ENCODE peak calls at places on chromosomes 5 and 9, in ten cellular contexts. One of them, this sample, is unnamed.
A peak's percentile ranks its signal among the peaks of the same experiment; 100 is the strongest.

GRCh38 chr5:136836093-136836492 is 470.7 kb upstream of the TRPC7 start:
- DNase-seq in naive thymus-derived CD8-positive, alpha-beta T cell: no peak
- DNase-seq in fibroblast of villous mesenchyme: no peak
- DNase-seq in H1: no peak
- DNase-seq in activated naive CD4-positive, alpha-beta T cell treated with Interleukin-2 at 50 U/mL for 16 hours: no peak
- DNase-seq in activated CD8-positive, alpha-beta T cell treated with anti-CD3 and anti-CD28 coated beads for 36 hours: no peak
- DNase-seq in CD4-positive, CD25-positive, alpha-beta regulatory T cell: no peak
- DNase-seq in posterior vena cava: no peak
- DNase-seq in fibroblast of mammary gland: no peak
- DNase-seq in hippocampal formation: no peak
- DNase-seq in this sample: no peak

GRCh38 chr5:177507165-177507564 is 2.5 kb downstream of the DOK3 start:
- DNase-seq in naive thymus-derived CD8-positive, alpha-beta T cell: no peak
- DNase-seq in fibroblast of villous mesenchyme: peak; percentile 9
- DNase-seq in H1: no peak
- DNase-seq in activated naive CD4-positive, alpha-beta T cell treated with Interleukin-2 at 50 U/mL for 16 hours: no peak
- DNase-seq in activated CD8-positive, alpha-beta T cell treated with anti-CD3 and anti-CD28 coated beads for 36 hours: no peak
- DNase-seq in CD4-positive, CD25-positive, alpha-beta regulatory T cell: no peak
- DNase-seq in posterior vena cava: no peak
- DNase-seq in fibroblast of mammary gland: peak; percentile 34
- DNase-seq in hippocampal formation: no peak
- DNase-seq in this sample: no peak

GRCh38 chr5:76807296-76807695 is 11.5 kb upstream of the F2RL1 start:
- DNase-seq in naive thymus-derived CD8-positive, alpha-beta T cell: no peak
- DNase-seq in fibroblast of villous mesenchyme: peak; percentile 83
- DNase-seq in H1: no peak
- DNase-seq in activated naive CD4-positive, alpha-beta T cell treated with Interleukin-2 at 50 U/mL for 16 hours: no peak
- DNase-seq in activated CD8-positive, alpha-beta T cell treated with anti-CD3 and anti-CD28 coated beads for 36 hours: no peak
- DNase-seq in CD4-positive, CD25-positive, alpha-beta regulatory T cell: no peak
- DNase-seq in posterior vena cava: no peak
- DNase-seq in fibroblast of mammary gland: peak; percentile 88
- DNase-seq in hippocampal formation: no peak
- DNase-seq in this sample: no peak

GRCh38 chr9:129282308-129283211 is 104.5 kb upstream of the IER5L start:
- DNase-seq in naive thymus-derived CD8-positive, alpha-beta T cell: no peak
- DNase-seq in fibroblast of villous mesenchyme: no peak
- DNase-seq in H1: peak; percentile 57
- DNase-seq in activated naive CD4-positive, alpha-beta T cell treated with Interleukin-2 at 50 U/mL for 16 hours: no peak
- DNase-seq in activated CD8-positive, alpha-beta T cell treated with anti-CD3 and anti-CD28 coated beads for 36 hours: no peak
- DNase-seq in CD4-positive, CD25-positive, alpha-beta regulatory T cell: no peak
- DNase-seq in posterior vena cava: peak; percentile 74
- DNase-seq in fibroblast of mammary gland: no peak
- DNase-seq in hippocampal formation: no peak
- DNase-seq in this sample: no peak

GRCh38 chr9:34343605-34344004 is 14.2 kb downstream of the NUDT2 start:
- DNase-seq in naive thymus-derived CD8-positive, alpha-beta T cell: no peak
- DNase-seq in fibroblast of villous mesenchyme: no peak
- DNase-seq in H1: no peak
- DNase-seq in activated naive CD4-positive, alpha-beta T cell treated with Interleukin-2 at 50 U/mL for 16 hours: no peak
- DNase-seq in activated CD8-positive, alpha-beta T cell treated with anti-CD3 and anti-CD28 coated beads for 36 hours: no peak
- DNase-seq in CD4-positive, CD25-positive, alpha-beta regulatory T cell: no peak
- DNase-seq in posterior vena cava: no peak
- DNase-seq in fibroblast of mammary gland: no peak
- DNase-seq in hippocampal formation: no peak
- DNase-seq in this sample: no peak

GRCh38 chr5:132608107-132608506 is 49.9 kb upstream of the IL13 start:
- DNase-seq in naive thymus-derived CD8-positive, alpha-beta T cell: no peak
- DNase-seq in fibroblast of villous mesenchyme: no peak
- DNase-seq in H1: no peak
- DNase-seq in activated naive CD4-positive, alpha-beta T cell treated with Interleukin-2 at 50 U/mL for 16 hours: no peak
- DNase-seq in activated CD8-positive, alpha-beta T cell treated with anti-CD3 and anti-CD28 coated beads for 36 hours: no peak
- DNase-seq in CD4-positive, CD25-positive, alpha-beta regulatory T cell: no peak
- DNase-seq in posterior vena cava: no peak
- DNase-seq in fibroblast of mammary gland: no peak
- DNase-seq in hippocampal formation: no peak
- DNase-seq in this sample: no peak

GRCh38 chr9:4106744-4107143 is 193.1 kb downstream of the GLIS3 start:
- DNase-seq in naive thymus-derived CD8-positive, alpha-beta T cell: no peak
- DNase-seq in fibroblast of villous mesenchyme: peak; percentile 56
- DNase-seq in H1: no peak
- DNase-seq in activated naive CD4-positive, alpha-beta T cell treated with Interleukin-2 at 50 U/mL for 16 hours: no peak
- DNase-seq in activated CD8-positive, alpha-beta T cell treated with anti-CD3 and anti-CD28 coated beads for 36 hours: no peak
- DNase-seq in CD4-positive, CD25-positive, alpha-beta regulatory T cell: no peak
- DNase-seq in posterior vena cava: no peak
- DNase-seq in fibroblast of mammary gland: peak; percentile 95
- DNase-seq in hippocampal formation: no peak
- DNase-seq in this sample: no peak

GRCh38 chr9:134568116-134568515 is 73.5 kb upstream of the COL5A1 start:
- DNase-seq in naive thymus-derived CD8-positive, alpha-beta T cell: no peak
- DNase-seq in fibroblast of villous mesenchyme: no peak
- DNase-seq in H1: peak; percentile 29
- DNase-seq in activated naive CD4-positive, alpha-beta T cell treated with Interleukin-2 at 50 U/mL for 16 hours: no peak
- DNase-seq in activated CD8-positive, alpha-beta T cell treated with anti-CD3 and anti-CD28 coated beads for 36 hours: no peak
- DNase-seq in CD4-positive, CD25-positive, alpha-beta regulatory T cell: no peak
- DNase-seq in posterior vena cava: peak; percentile 66
- DNase-seq in fibroblast of mammary gland: no peak
- DNase-seq in hippocampal formation: no peak
- DNase-seq in this sample: no peak

GRCh38 chr5:137376127-137376526 is 123.0 kb downstream of the SPOCK1 start:
- DNase-seq in naive thymus-derived CD8-positive, alpha-beta T cell: no peak
- DNase-seq in fibroblast of villous mesenchyme: no peak
- DNase-seq in H1: no peak
- DNase-seq in activated naive CD4-positive, alpha-beta T cell treated with Interleukin-2 at 50 U/mL for 16 hours: no peak
- DNase-seq in activated CD8-positive, alpha-beta T cell treated with anti-CD3 and anti-CD28 coated beads for 36 hours: no peak
- DNase-seq in CD4-positive, CD25-positive, alpha-beta regulatory T cell: no peak
- DNase-seq in posterior vena cava: no peak
- DNase-seq in fibroblast of mammary gland: no peak
- DNase-seq in hippocampal formation: peak; percentile 48
- DNase-seq in this sample: no peak

GRCh38 chr5:122295138-122295537 is 16.9 kb upstream of the SNCAIP start:
- DNase-seq in naive thymus-derived CD8-positive, alpha-beta T cell: no peak
- DNase-seq in fibroblast of villous mesenchyme: no peak
- DNase-seq in H1: no peak
- DNase-seq in activated naive CD4-positive, alpha-beta T cell treated with Interleukin-2 at 50 U/mL for 16 hours: no peak
- DNase-seq in activated CD8-positive, alpha-beta T cell treated with anti-CD3 and anti-CD28 coated beads for 36 hours: no peak
- DNase-seq in CD4-positive, CD25-positive, alpha-beta regulatory T cell: no peak
- DNase-seq in posterior vena cava: no peak
- DNase-seq in fibroblast of mammary gland: no peak
- DNase-seq in hippocampal formation: no peak
- DNase-seq in this sample: peak; percentile 4

This sample was measured in Jurkat, Clone E6-1.